ENCODE peak calls at places on chromosome 3, in eight cellular contexts. B, Y, U, R, H, Z, D and N are unnamed samples.

GRCh38 chr3:24686764-24687163 is 192.1 kb upstream of the THRB start:
- DNase-seq in D (no peak), B (no peak), U (no peak), Z (no peak), H (peak), R (no peak), Y (no peak), N (peak)

GRCh38 chr3:87025636-87026035 is 34.7 kb upstream of the VGLL3 start:
- DNase-seq in Y (no peak), U (no peak), D (no peak), Z (no peak), R (no peak), B (no peak), H (peak), N (no peak)

GRCh38 chr3:63097396-63097795 is 180.7 kb upstream of the SYNPR start:
- DNase-seq in Z (no peak), U (no peak), D (no peak), B (no peak), H (no peak), Y (no peak), R (no peak), N (no peak)

GRCh38 chr3:132405188-132405587 is 12.1 kb upstream of the DNAJC13 start:
- DNase-seq in R (no peak), B (no peak), U (no peak), Z (no peak), Y (no peak), H (peak), D (no peak), N (peak)

GRCh38 chr3:43968465-43968864 is 273.2 kb upstream of the TOPAZ1 start:
- DNase-seq in U (no peak), Y (no peak), R (no peak), Z (no peak), D (no peak), H (no peak), B (no peak), N (no peak)

GRCh38 chr3:152466784-152467183 is 198.1 kb downstream of the MBNL1 start:
- DNase-seq in Z (no peak), H (peak), B (no peak), R (no peak), Y (no peak), U (no peak), D (no peak), N (peak)

GRCh38 chr3:159609620-159610019 is 379.0 kb upstream of the IL12A start:
- DNase-seq in B (no peak), H (peak), U (no peak), R (no peak), Y (no peak), Z (no peak), D (no peak), N (no peak)

GRCh38 chr3:179613807-179614206 is 9.2 kb downstream of the NDUFB5 start:
- DNase-seq in U (no peak), Z (no peak), R (no peak), B (no peak), Y (no peak), D (no peak), H (peak), N (peak)

GRCh38 chr3:25453521-25454410 is 25.7 kb downstream of the RARB start:
- DNase-seq in D (no peak), B (no peak), Y (no peak), Z (no peak), H (peak), R (no peak), U (no peak), N (no peak)

GRCh38 chr3:84965141-84965540 is 6.4 kb downstream of the CADM2 start:
- DNase-seq in B (peak), Z (no peak), U (no peak), R (peak), Y (peak), H (no peak), D (no peak), N (no peak)

GRCh38 chr3:129343643-129344360 is 65.1 kb downstream of the HMCES start:
- DNase-seq in Z (peak), Y (peak), R (peak), U (no peak), H (peak), D (no peak), B (peak), N (peak)

GRCh38 chr3:150760431-150761200 is 2.4 kb downstream of the SIAH2 start:
- DNase-seq in R (no peak), Y (no peak), D (no peak), H (peak), B (no peak), Z (no peak), U (no peak), N (no peak)

GRCh38 chr3:142958707-142959106 is 4.8 kb downstream of the PAQR9 start:
- DNase-seq in R (no peak), U (no peak), H (no peak), D (no peak), Y (no peak), B (no peak), Z (no peak), N (no peak)

GRCh38 chr3:141237701-141238521 is 6.3 kb downstream of the PXYLP1 start:
- DNase-seq in B (peak), U (no peak), Y (no peak), H (no peak), D (no peak), R (no peak), Z (no peak), N (peak)

GRCh38 chr3:196149922-196150321 is 61.3 kb downstream of the ZDHHC19 start:
- DNase-seq in U (no peak), Z (no peak), H (no peak), Y (no peak), R (no peak), D (no peak), B (no peak), N (no peak)

GRCh38 chr3:71423151-71423906 is 160.2 kb downstream of the FOXP1 start:
- DNase-seq in D (no peak), Y (no peak), H (no peak), R (no peak), B (no peak), Z (no peak), U (no peak), N (peak)